ENCODE peak calls at places on chromosomes 3 and 15, in five cellular contexts. I, G, L, P and O are unnamed samples.

GRCh38 chr15:73959012-73959581 is 32.8 kb downstream of the LOXL1 start:
- DNase-seq in I (no peak), G (no peak), L (peak), P (no peak), O (no peak)

GRCh38 chr15:67917636-67918035 is 77.8 kb upstream of the RNU6-1 start:
- DNase-seq in I (no peak), G (no peak), L (no peak), P (no peak), O (no peak)

GRCh38 chr15:56124391-56124790 is 119.3 kb downstream of the RFX7 start:
- DNase-seq in I (no peak), G (no peak), L (no peak), P (no peak), O (no peak)

GRCh38 chr3:187739125-187739560 is 6.1 kb downstream of the BCL6 start:
- DNase-seq in I (no peak), G (no peak), L (peak), P (no peak), O (peak)

GRCh38 chr3:188807002-188807401 is 364.8 kb upstream of the TPRG1 start:
- DNase-seq in I (no peak), G (no peak), L (no peak), P (no peak), O (no peak)

GRCh38 chr3:27685474-27685873 is 36.6 kb downstream of the EOMES start:
- DNase-seq in I (no peak), G (no peak), L (no peak), P (no peak), O (no peak)

GRCh38 chr3:110881069-110881468 is 190.5 kb upstream of the NECTIN3 start:
- DNase-seq in I (peak), G (no peak), L (no peak), P (peak), O (no peak)

GRCh38 chr15:36415643-36416042 is 163.8 kb upstream of the CDIN1 start:
- DNase-seq in I (no peak), G (no peak), L (no peak), P (no peak), O (no peak)

GRCh38 chr15:74425634-74426033 is 8.1 kb downstream of the SEMA7A start:
- DNase-seq in I (no peak), G (no peak), L (no peak), P (no peak), O (no peak)

GRCh38 chr3:50574280-50574831 is 5.0 kb downstream of the HEMK1 start:
- DNase-seq in I (no peak), G (no peak), L (no peak), P (no peak), O (no peak)

GRCh38 chr15:92605225-92605944 is 50.2 kb downstream of the FAM174B start:
- DNase-seq in I (no peak), G (no peak), L (no peak), P (no peak), O (no peak)

GRCh38 chr15:39579487-39580116 is 1.3 kb upstream of the THBS1 start:
- DNase-seq in I (no peak), G (peak), L (no peak), P (peak), O (no peak)

GRCh38 chr3:187858711-187859110 is 113.4 kb upstream of the BCL6 start:
- DNase-seq in I (no peak), G (no peak), L (no peak), P (no peak), O (no peak)

GRCh38 chr3:123383101-123384053 is 65.5 kb downstream of the ADCY5 start:
- DNase-seq in I (no peak), G (no peak), L (no peak), P (no peak), O (no peak)

GRCh38 chr3:39136533-39137434 is 16.6 kb downstream of the CSRNP1 start:
- DNase-seq in I (no peak), G (no peak), L (no peak), P (no peak), O (peak)

GRCh38 chr3:13504161-13504831 is 24.2 kb downstream of the HDAC11 start:
- DNase-seq in I (no peak), G (no peak), L (peak), P (no peak), O (no peak)

GRCh38 chr3:126859415-126860246 is 123.3 kb upstream of the PLXNA1 start:
- DNase-seq in I (no peak), G (no peak), L (no peak), P (no peak), O (no peak)

GRCh38 chr3:119524931-119525662 is 26.8 kb downstream of the TIMMDC1 start:
- DNase-seq in I (no peak), G (no peak), L (no peak), P (no peak), O (no peak)

GRCh38 chr15:35753486-35753885 is 207.5 kb upstream of the DPH6 start:
- DNase-seq in I (no peak), G (no peak), L (no peak), P (no peak), O (no peak)

GRCh38 chr3:43190682-43191081 is 84.8 kb upstream of the POMGNT2 start:
- DNase-seq in I (no peak), G (no peak), L (no peak), P (no peak), O (no peak)

GRCh38 chr3:141969711-141970110 is 93.3 kb downstream of the ATP1B3 start:
- DNase-seq in I (no peak), G (no peak), L (no peak), P (no peak), O (no peak)

GRCh38 chr3:146653978-146654377 is 48.8 kb upstream of the PLSCR5 start:
- DNase-seq in I (no peak), G (no peak), L (no peak), P (no peak), O (no peak)

GRCh38 chr3:101995371-101996046 is 146.2 kb downstream of the NFKBIZ start:
- DNase-seq in I (no peak), G (no peak), L (no peak), P (no peak), O (no peak)

GRCh38 chr3:13620776-13621365 is 71.9 kb downstream of the FBLN2 start:
- DNase-seq in I (no peak), G (no peak), L (peak), P (no peak), O (no peak)

GRCh38 chr3:168684519-168684918 is 588.8 kb upstream of the GOLIM4 start:
- DNase-seq in I (no peak), G (no peak), L (no peak), P (no peak), O (no peak)
- TF ChIP-seq CTCF in I (no peak), G (no peak), L (no peak), P (no peak), O (no peak)

GRCh38 chr3:41224120-41224806 is 25.0 kb downstream of the CTNNB1 start:
- DNase-seq in I (no peak), G (no peak), L (no peak), P (no peak), O (no peak)
- TF ChIP-seq CTCF in I (no peak), G (no peak), L (no peak), P (no peak), O (no peak)

GRCh38 chr3:51997172-51997571 is 1.5 kb upstream of the RPL29 start:
- DNase-seq in I (no peak), G (no peak), L (no peak), P (no peak), O (no peak)

GRCh38 chr3:51994530-51994929 is 1.2 kb downstream of the RPL29 start:
- DNase-seq in I (no peak), G (no peak), L (no peak), P (no peak), O (no peak)

GRCh38 chr3:51998774-51999173 is 3.1 kb upstream of the RPL29 start:
- DNase-seq in I (no peak), G (no peak), L (no peak), P (no peak), O (no peak)

GRCh38 chr3:51997935-51998596 is 2.4 kb upstream of the RPL29 start:
- DNase-seq in I (no peak), G (no peak), L (no peak), P (no peak), O (no peak)

GRCh38 chr3:51995346-51996156 is at the start of gene RPL29:
- DNase-seq in I (peak), G (peak), L (peak), P (peak), O (peak)
- TF ChIP-seq CTCF in I (no peak), G (no peak), L (peak), P (peak), O (no peak)

GRCh38 chr3:42115223-42115622 is 24.1 kb downstream of the TRAK1 start:
- DNase-seq in I (no peak), G (no peak), L (peak), P (peak), O (no peak)

GRCh38 chr3:42115946-42116345 is 24.8 kb downstream of the TRAK1 start:
- DNase-seq in I (no peak), G (no peak), L (no peak), P (no peak), O (no peak)

GRCh38 chr3:42118762-42119361 is 27.7 kb downstream of the TRAK1 start:
- DNase-seq in I (peak), G (no peak), L (no peak), P (peak), O (no peak)

GRCh38 chr3:42116466-42116865 is 25.3 kb downstream of the TRAK1 start:
- DNase-seq in I (no peak), G (no peak), L (no peak), P (no peak), O (no peak)

DNA sequence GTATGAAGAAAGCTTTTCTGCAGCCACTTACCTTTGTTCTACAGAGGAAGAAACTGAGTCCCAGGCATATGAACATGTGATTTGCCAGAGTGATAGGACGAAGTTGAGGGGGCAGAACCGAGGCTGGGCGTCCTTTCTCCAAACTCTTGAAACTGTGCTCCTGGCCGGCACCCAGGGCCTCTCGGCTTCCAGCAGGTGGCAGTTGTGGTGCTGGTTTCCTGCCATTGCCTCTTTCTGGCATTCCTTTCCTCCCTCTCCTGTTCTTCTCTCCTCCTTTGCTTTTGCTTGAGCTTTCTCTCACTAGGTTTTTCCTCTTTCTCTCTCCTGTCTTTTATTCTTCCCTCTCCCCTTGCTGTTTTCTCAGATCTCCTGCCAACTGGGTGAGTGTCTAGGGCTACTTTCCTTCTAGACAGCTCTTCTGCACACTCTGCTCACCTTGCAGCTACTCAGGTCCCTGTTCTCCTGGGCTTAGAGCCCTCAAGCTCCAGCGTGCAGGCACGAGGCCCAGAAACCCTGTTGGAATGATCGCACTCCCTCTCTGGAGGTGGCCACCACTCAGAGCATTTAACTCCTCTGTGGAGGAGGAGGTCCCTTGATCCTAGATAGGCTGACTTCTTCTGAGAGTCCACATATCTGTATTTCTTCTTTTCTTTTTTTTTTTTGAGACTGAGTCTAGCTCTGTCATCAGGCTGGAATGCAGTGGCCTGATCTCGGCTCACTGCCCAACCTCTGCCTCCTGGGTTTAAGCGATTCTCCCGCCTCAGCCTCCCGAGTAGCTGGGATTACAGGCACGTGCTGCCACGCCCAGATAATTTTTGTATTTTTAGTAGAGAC is 26.2 kb downstream of the TRAK1 start:
- DNase-seq in I (no peak), G (no peak), L (no peak), P (peak), O (no peak)
- TF ChIP-seq CTCF in I (no peak), G (no peak), L (peak), P (peak), O (no peak)

GRCh38 chr3:171640520-171641412 is 169.5 kb downstream of the PLD1 start:
- DNase-seq in I (no peak), G (no peak), L (no peak), P (no peak), O (no peak)
- TF ChIP-seq CTCF in I (no peak), G (no peak), L (no peak), P (no peak), O (no peak)

DNA sequence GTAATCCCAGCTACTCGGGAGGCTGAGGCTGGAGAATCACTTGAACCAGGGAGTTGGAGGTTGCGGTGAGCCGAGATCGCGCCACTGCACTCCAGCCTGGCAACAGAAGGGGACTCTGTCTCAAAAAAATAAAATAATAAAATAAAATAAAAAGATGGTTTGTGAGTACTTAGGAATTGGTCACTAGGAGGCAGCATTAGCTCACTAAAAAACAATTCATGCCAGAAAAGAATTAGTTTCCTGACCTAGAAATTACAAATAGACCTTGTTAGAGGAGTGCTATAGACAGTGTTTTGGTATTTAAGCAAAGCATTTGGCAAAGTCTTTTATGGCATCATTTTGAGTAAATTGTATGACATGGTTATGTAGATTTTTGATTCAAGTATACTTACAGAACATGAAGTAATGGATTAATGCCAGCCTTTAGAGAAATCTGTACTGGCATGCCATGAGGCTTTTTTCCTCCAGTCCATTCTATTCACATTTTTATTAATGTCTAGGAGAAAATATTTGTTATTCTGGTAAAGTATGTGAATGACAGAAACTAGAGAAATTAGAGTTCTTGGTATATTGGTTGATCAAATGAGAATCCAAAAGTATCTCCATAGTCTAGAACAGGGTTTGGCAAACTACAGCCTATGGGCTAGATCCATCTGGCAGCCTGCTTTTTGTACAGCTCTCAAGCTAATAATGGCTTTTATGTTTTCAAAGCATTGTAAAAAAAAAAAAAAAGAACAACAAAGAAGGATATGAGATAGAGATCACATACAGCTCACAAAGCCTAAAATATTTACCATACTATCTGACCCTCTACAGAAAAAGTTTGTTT is 81.6 kb downstream of the LRRC49 start:
- DNase-seq in I (no peak), G (no peak), L (no peak), P (no peak), O (no peak)
- TF ChIP-seq CTCF in I (no peak), G (no peak), L (peak), P (no peak), O (no peak)

GRCh38 chr3:151085227-151085888 is at the start of gene MED12L:
- DNase-seq in I (peak), G (no peak), L (peak), P (no peak), O (peak)
- TF ChIP-seq CTCF in I (no peak), G (no peak), L (no peak), P (no peak), O (no peak)

GRCh38 chr15:27958911-27959598 is 140.1 kb downstream of the OCA2 start:
- DNase-seq in I (no peak), G (no peak), L (no peak), P (no peak), O (no peak)

GRCh38 chr15:27967541-27967940 is 131.6 kb downstream of the OCA2 start:
- DNase-seq in I (no peak), G (no peak), L (no peak), P (no peak), O (no peak)

GRCh38 chr15:27956285-27956684 is 142.8 kb downstream of the OCA2 start:
- DNase-seq in I (no peak), G (no peak), L (no peak), P (no peak), O (no peak)

GRCh38 chr15:27961801-27962200 is 137.3 kb downstream of the OCA2 start:
- DNase-seq in I (no peak), G (no peak), L (no peak), P (no peak), O (no peak)
- TF ChIP-seq CTCF in I (no peak), G (no peak), L (no peak), P (no peak), O (no peak)

GRCh38 chr3:69342074-69342473 is 43.8 kb downstream of the FRMD4B start:
- DNase-seq in I (no peak), G (no peak), L (no peak), P (no peak), O (no peak)

GRCh38 chr3:69338891-69339290 is 47.0 kb downstream of the FRMD4B start:
- DNase-seq in I (no peak), G (no peak), L (no peak), P (no peak), O (no peak)

GRCh38 chr3:69343875-69344274 is 42.0 kb downstream of the FRMD4B start:
- DNase-seq in I (no peak), G (no peak), L (no peak), P (no peak), O (no peak)

GRCh38 chr3:69339766-69340165 is 46.1 kb downstream of the FRMD4B start:
- DNase-seq in I (no peak), G (no peak), L (no peak), P (peak), O (no peak)
- TF ChIP-seq CTCF in I (no peak), G (no peak), L (no peak), P (no peak), O (no peak)